ENCODE peak calls at places on chromosomes 4 and X, in eight cellular contexts. F, T, Z, P, D, G, U and N are unnamed samples.

GRCh38 chrX:106932960-106933537 is 12.8 kb downstream of the CLDN2 start:
- DNase-seq in Z (no peak), T (no peak), G (no peak), F (no peak), D (no peak), P (no peak), U (no peak), N (no peak)

GRCh38 chrX:108139303-108139702 is 47.7 kb downstream of the ATG4A start:
- DNase-seq in U (no peak), D (no peak), Z (no peak), F (no peak), G (no peak), P (no peak), T (peak), N (no peak)

GRCh38 chr4:152255437-152255836 is 280.5 kb downstream of the FBXW7 start:
- DNase-seq in G (peak), T (no peak), P (peak), U (no peak), Z (no peak), F (no peak), D (no peak), N (no peak)

GRCh38 chr4:168197926-168198325 is 105.6 kb downstream of the ANXA10 start:
- DNase-seq in D (no peak), F (no peak), P (no peak), U (no peak), T (no peak), Z (no peak), G (no peak), N (no peak)

GRCh38 chr4:21366312-21366711 is 582.3 kb downstream of the KCNIP4 start:
- DNase-seq in D (no peak), Z (no peak), U (no peak), P (no peak), F (no peak), T (no peak), G (no peak), N (no peak)

GRCh38 chr4:128228021-128228571 is 59.5 kb downstream of the PGRMC2 start:
- DNase-seq in F (peak), Z (no peak), P (no peak), D (no peak), T (no peak), G (peak), U (no peak), N (no peak)

GRCh38 chrX:152958047-152958446 is 35.9 kb downstream of the PNMA5 start:
- DNase-seq in T (peak), D (no peak), U (no peak), Z (no peak), P (no peak), F (no peak), G (no peak), N (no peak)

GRCh38 chrX:101229155-101229554 is 9.6 kb downstream of the DRP2 start:
- DNase-seq in P (no peak), D (no peak), T (no peak), U (no peak), Z (peak), G (no peak), F (no peak), N (no peak)

GRCh38 chr4:74631338-74631737 is 163.0 kb downstream of the BTC start:
- DNase-seq in U (no peak), Z (no peak), T (no peak), F (no peak), P (no peak), D (no peak), G (no peak), N (no peak)